ENCODE peak calls at places on chromosomes 1 and 21, in ten cellular contexts. One of them, this sample, is unnamed.

GRCh38 chr1:169288011-169288414 is 79.6 kb downstream of the NME7 start:
- DNase-seq in breast epithelium: no peak
- DNase-seq in CD8-positive, alpha-beta T cell: no peak
- DNase-seq in transverse colon: no peak
- DNase-seq in astrocyte: peak
- DNase-seq in Peyer's patch: no peak
- DNase-seq in heart right ventricle: no peak
- DNase-seq in CD4-positive, CD25-positive, alpha-beta regulatory T cell: no peak
- DNase-seq in aorta: no peak
- DNase-seq in A549: no peak
- DNase-seq in this sample: no peak

GRCh38 chr1:227793948-227794812 is 21.3 kb upstream of the PRSS38 start:
- DNase-seq in breast epithelium: no peak
- DNase-seq in CD8-positive, alpha-beta T cell: no peak
- DNase-seq in transverse colon: no peak
- DNase-seq in astrocyte: peak
- DNase-seq in Peyer's patch: no peak
- DNase-seq in heart right ventricle: peak
- DNase-seq in CD4-positive, CD25-positive, alpha-beta regulatory T cell: no peak
- DNase-seq in aorta: peak
- DNase-seq in A549: no peak
- DNase-seq in this sample: no peak

GRCh38 chr21:44065428-44065827 is 41.8 kb upstream of the PWP2 start:
- DNase-seq in breast epithelium: no peak
- DNase-seq in CD8-positive, alpha-beta T cell: peak
- DNase-seq in transverse colon: peak
- DNase-seq in astrocyte: peak
- DNase-seq in Peyer's patch: no peak
- DNase-seq in heart right ventricle: no peak
- DNase-seq in CD4-positive, CD25-positive, alpha-beta regulatory T cell: peak
- DNase-seq in aorta: no peak
- DNase-seq in A549: no peak
- DNase-seq in this sample: no peak

GRCh38 chr1:1173793-1174415 is at the start of gene TTLL10:
- DNase-seq in breast epithelium: no peak
- DNase-seq in CD8-positive, alpha-beta T cell: peak
- DNase-seq in transverse colon: peak
- DNase-seq in astrocyte: no peak
- DNase-seq in Peyer's patch: peak
- DNase-seq in heart right ventricle: peak
- DNase-seq in CD4-positive, CD25-positive, alpha-beta regulatory T cell: peak
- DNase-seq in aorta: peak
- DNase-seq in A549: no peak
- DNase-seq in this sample: no peak

GRCh38 chr1:65075123-65075976 is 72.7 kb upstream of the AK4 start:
- DNase-seq in breast epithelium: no peak
- DNase-seq in CD8-positive, alpha-beta T cell: peak
- DNase-seq in transverse colon: peak
- DNase-seq in astrocyte: peak
- DNase-seq in Peyer's patch: no peak
- DNase-seq in heart right ventricle: no peak
- DNase-seq in CD4-positive, CD25-positive, alpha-beta regulatory T cell: peak
- DNase-seq in aorta: no peak
- DNase-seq in A549: peak
- DNase-seq in this sample: no peak

GRCh38 chr1:65478379-65479026 is 58.0 kb downstream of the LEPR start:
- DNase-seq in breast epithelium: no peak
- DNase-seq in CD8-positive, alpha-beta T cell: no peak
- DNase-seq in transverse colon: no peak
- DNase-seq in astrocyte: peak
- DNase-seq in Peyer's patch: no peak
- DNase-seq in heart right ventricle: no peak
- DNase-seq in CD4-positive, CD25-positive, alpha-beta regulatory T cell: no peak
- DNase-seq in aorta: no peak
- DNase-seq in A549: no peak
- DNase-seq in this sample: no peak

GRCh38 chr1:15311886-15312285 is 64.9 kb downstream of the FHAD1 start:
- DNase-seq in breast epithelium: no peak
- DNase-seq in CD8-positive, alpha-beta T cell: no peak
- DNase-seq in transverse colon: no peak
- DNase-seq in astrocyte: peak
- DNase-seq in Peyer's patch: no peak
- DNase-seq in heart right ventricle: no peak
- DNase-seq in CD4-positive, CD25-positive, alpha-beta regulatory T cell: no peak
- DNase-seq in aorta: no peak
- DNase-seq in A549: no peak
- DNase-seq in this sample: no peak

GRCh38 chr1:230792691-230793462 is 45.7 kb downstream of the CAPN9 start:
- DNase-seq in breast epithelium: no peak
- DNase-seq in CD8-positive, alpha-beta T cell: no peak
- DNase-seq in transverse colon: no peak
- DNase-seq in astrocyte: no peak
- DNase-seq in Peyer's patch: no peak
- DNase-seq in heart right ventricle: no peak
- DNase-seq in CD4-positive, CD25-positive, alpha-beta regulatory T cell: no peak
- DNase-seq in aorta: no peak
- DNase-seq in A549: no peak
- DNase-seq in this sample: no peak

GRCh38 chr1:170959385-170959784 is 24.1 kb downstream of the MROH9 start:
- DNase-seq in breast epithelium: no peak
- DNase-seq in CD8-positive, alpha-beta T cell: no peak
- DNase-seq in transverse colon: no peak
- DNase-seq in astrocyte: peak
- DNase-seq in Peyer's patch: no peak
- DNase-seq in heart right ventricle: no peak
- DNase-seq in CD4-positive, CD25-positive, alpha-beta regulatory T cell: no peak
- DNase-seq in aorta: no peak
- DNase-seq in A549: no peak
- DNase-seq in this sample: no peak

GRCh38 chr1:219177363-219177762 is 3.7 kb downstream of the LYPLAL1 start:
- DNase-seq in breast epithelium: no peak
- DNase-seq in CD8-positive, alpha-beta T cell: no peak
- DNase-seq in transverse colon: no peak
- DNase-seq in astrocyte: no peak
- DNase-seq in Peyer's patch: no peak
- DNase-seq in heart right ventricle: no peak
- DNase-seq in CD4-positive, CD25-positive, alpha-beta regulatory T cell: no peak
- DNase-seq in aorta: no peak
- DNase-seq in A549: no peak
- DNase-seq in this sample: no peak
- H3K27ac ChIP-seq in breast epithelium: peak
- H3K27ac ChIP-seq in CD8-positive, alpha-beta T cell: no peak
- H3K27ac ChIP-seq in transverse colon: no peak
- H3K27ac ChIP-seq in astrocyte: no peak
- H3K27ac ChIP-seq in Peyer's patch: no peak
- H3K27ac ChIP-seq in heart right ventricle: no peak
- H3K27ac ChIP-seq in CD4-positive, CD25-positive, alpha-beta regulatory T cell: no peak
- H3K27ac ChIP-seq in aorta: no peak
- H3K27ac ChIP-seq in A549: no peak
- H3K27ac ChIP-seq in this sample: no peak

DNA sequence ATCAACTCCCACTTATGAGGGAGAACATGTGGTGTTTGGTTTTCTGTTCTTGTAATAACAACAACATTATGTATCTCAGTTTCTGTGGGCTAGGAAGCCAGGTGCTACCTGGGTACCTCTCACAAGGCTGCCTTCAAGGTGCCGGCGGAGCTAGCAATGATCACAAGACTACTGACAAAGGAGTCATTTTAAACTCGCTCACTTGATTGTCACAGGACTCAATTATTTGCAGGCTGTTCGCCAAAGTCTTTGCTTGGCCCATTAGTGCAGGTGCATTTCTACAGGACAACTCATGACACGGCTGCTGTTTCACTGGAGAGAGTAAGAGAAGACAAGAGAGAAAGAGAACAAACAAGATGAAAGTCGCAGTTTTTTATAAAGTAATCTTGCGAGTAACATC is 1237.4 kb upstream of the TMPRSS15 start:
- DNase-seq in breast epithelium: no peak
- DNase-seq in CD8-positive, alpha-beta T cell: no peak
- DNase-seq in transverse colon: no peak
- DNase-seq in astrocyte: no peak
- DNase-seq in Peyer's patch: no peak
- DNase-seq in heart right ventricle: no peak
- DNase-seq in CD4-positive, CD25-positive, alpha-beta regulatory T cell: no peak
- DNase-seq in aorta: no peak
- DNase-seq in A549: no peak
- DNase-seq in this sample: no peak
- H3K27ac ChIP-seq in breast epithelium: no peak
- H3K27ac ChIP-seq in CD8-positive, alpha-beta T cell: no peak
- H3K27ac ChIP-seq in transverse colon: no peak
- H3K27ac ChIP-seq in astrocyte: no peak
- H3K27ac ChIP-seq in Peyer's patch: no peak
- H3K27ac ChIP-seq in heart right ventricle: no peak
- H3K27ac ChIP-seq in CD4-positive, CD25-positive, alpha-beta regulatory T cell: no peak
- H3K27ac ChIP-seq in aorta: no peak
- H3K27ac ChIP-seq in A549: no peak
- H3K27ac ChIP-seq in this sample: no peak

DNA sequence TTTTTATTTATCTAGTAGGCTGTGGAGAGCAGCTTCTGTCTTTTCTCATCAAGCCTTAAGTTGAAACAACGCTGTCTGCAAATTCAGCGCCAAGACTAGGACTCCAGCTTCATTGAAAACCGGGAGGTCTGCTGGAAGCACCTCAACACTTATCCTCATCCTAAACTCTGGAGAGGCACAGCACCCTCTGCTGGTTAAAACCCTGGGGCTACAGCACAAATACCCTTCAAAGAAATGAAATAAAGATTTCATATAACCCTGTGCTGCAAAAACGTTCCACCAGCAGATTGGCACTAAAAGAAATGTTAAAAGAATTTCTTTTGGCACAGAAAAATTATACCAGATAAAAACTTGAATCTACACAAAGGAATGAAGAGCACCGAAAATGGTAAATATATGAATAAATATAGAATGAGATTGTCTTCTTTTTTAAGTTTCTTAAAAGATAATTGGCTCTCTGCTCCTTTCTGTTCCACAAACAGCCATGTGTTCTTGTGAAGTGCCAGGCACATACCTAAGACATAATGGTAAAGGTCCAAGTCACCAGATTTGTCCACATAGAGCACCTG is 227.7 kb upstream of the SAMSN1 start:
- DNase-seq in breast epithelium: no peak
- DNase-seq in CD8-positive, alpha-beta T cell: peak
- DNase-seq in transverse colon: peak
- DNase-seq in astrocyte: no peak
- DNase-seq in Peyer's patch: no peak
- DNase-seq in heart right ventricle: peak
- DNase-seq in CD4-positive, CD25-positive, alpha-beta regulatory T cell: peak
- DNase-seq in aorta: no peak
- DNase-seq in A549: no peak
- DNase-seq in this sample: no peak
- H3K27ac ChIP-seq in breast epithelium: no peak
- H3K27ac ChIP-seq in CD8-positive, alpha-beta T cell: no peak
- H3K27ac ChIP-seq in transverse colon: no peak
- H3K27ac ChIP-seq in astrocyte: no peak
- H3K27ac ChIP-seq in Peyer's patch: no peak
- H3K27ac ChIP-seq in heart right ventricle: no peak
- H3K27ac ChIP-seq in CD4-positive, CD25-positive, alpha-beta regulatory T cell: no peak
- H3K27ac ChIP-seq in aorta: no peak
- H3K27ac ChIP-seq in A549: no peak
- H3K27ac ChIP-seq in this sample: no peak

DNA sequence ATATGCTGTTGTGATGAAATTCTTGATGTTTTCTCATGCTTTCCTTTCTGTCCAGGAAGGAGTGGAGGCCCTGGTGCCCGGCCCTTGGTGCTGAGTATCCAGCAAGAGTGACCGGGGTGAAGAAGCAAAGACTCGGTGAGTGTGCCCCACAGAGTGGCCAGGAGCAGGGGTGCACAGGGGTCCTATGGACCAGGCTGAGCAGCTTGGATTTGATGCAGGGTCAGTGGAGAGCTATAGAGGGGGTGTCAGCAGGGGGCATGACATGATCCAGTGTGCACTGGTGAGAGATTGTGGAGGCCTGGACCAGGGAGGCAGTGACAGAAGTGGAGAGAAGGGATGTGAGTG is 7.4 kb downstream of the PTPRF start:
- DNase-seq in breast epithelium: no peak
- DNase-seq in CD8-positive, alpha-beta T cell: no peak
- DNase-seq in transverse colon: no peak
- DNase-seq in astrocyte: no peak
- DNase-seq in Peyer's patch: no peak
- DNase-seq in heart right ventricle: no peak
- DNase-seq in CD4-positive, CD25-positive, alpha-beta regulatory T cell: no peak
- DNase-seq in aorta: peak
- DNase-seq in A549: no peak
- DNase-seq in this sample: no peak
- H3K27ac ChIP-seq in breast epithelium: peak
- H3K27ac ChIP-seq in CD8-positive, alpha-beta T cell: no peak
- H3K27ac ChIP-seq in transverse colon: peak
- H3K27ac ChIP-seq in astrocyte: no peak
- H3K27ac ChIP-seq in Peyer's patch: peak
- H3K27ac ChIP-seq in heart right ventricle: no peak
- H3K27ac ChIP-seq in CD4-positive, CD25-positive, alpha-beta regulatory T cell: no peak
- H3K27ac ChIP-seq in aorta: no peak
- H3K27ac ChIP-seq in A549: no peak
- H3K27ac ChIP-seq in this sample: no peak

GRCh38 chr1:33030575-33030974 is 6.1 kb downstream of the AK2 start:
- DNase-seq in breast epithelium: no peak
- DNase-seq in CD8-positive, alpha-beta T cell: no peak
- DNase-seq in transverse colon: no peak
- DNase-seq in astrocyte: no peak
- DNase-seq in Peyer's patch: no peak
- DNase-seq in heart right ventricle: no peak
- DNase-seq in CD4-positive, CD25-positive, alpha-beta regulatory T cell: no peak
- DNase-seq in aorta: no peak
- DNase-seq in A549: no peak
- DNase-seq in this sample: no peak
- H3K27ac ChIP-seq in breast epithelium: no peak
- H3K27ac ChIP-seq in CD8-positive, alpha-beta T cell: no peak
- H3K27ac ChIP-seq in transverse colon: peak
- H3K27ac ChIP-seq in astrocyte: no peak
- H3K27ac ChIP-seq in Peyer's patch: no peak
- H3K27ac ChIP-seq in heart right ventricle: no peak
- H3K27ac ChIP-seq in CD4-positive, CD25-positive, alpha-beta regulatory T cell: no peak
- H3K27ac ChIP-seq in aorta: no peak
- H3K27ac ChIP-seq in A549: no peak
- H3K27ac ChIP-seq in this sample: no peak

DNA sequence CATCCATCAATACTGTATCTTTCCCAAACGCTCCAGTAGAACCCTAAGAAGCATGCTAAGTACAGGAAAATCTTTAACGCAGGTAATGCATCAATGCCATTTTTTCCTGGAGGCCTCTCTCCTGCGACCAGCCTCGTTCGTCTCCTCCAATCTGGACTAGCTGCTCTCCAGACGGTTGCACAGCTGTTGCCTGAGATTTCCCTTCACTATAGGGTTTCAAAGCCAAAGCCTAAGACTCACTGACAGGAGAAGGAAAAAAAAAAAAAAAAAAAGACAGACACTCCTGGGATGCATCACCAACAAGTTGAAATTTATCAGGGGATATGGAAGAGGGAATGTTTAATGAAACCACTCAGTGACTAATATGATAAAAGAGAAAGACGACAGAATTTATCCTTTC is 93.0 kb downstream of the APP start:
- DNase-seq in breast epithelium: no peak
- DNase-seq in CD8-positive, alpha-beta T cell: no peak
- DNase-seq in transverse colon: no peak
- DNase-seq in astrocyte: no peak
- DNase-seq in Peyer's patch: no peak
- DNase-seq in heart right ventricle: no peak
- DNase-seq in CD4-positive, CD25-positive, alpha-beta regulatory T cell: no peak
- DNase-seq in aorta: no peak
- DNase-seq in A549: no peak
- DNase-seq in this sample: peak
- H3K27ac ChIP-seq in breast epithelium: no peak
- H3K27ac ChIP-seq in CD8-positive, alpha-beta T cell: no peak
- H3K27ac ChIP-seq in transverse colon: no peak
- H3K27ac ChIP-seq in astrocyte: no peak
- H3K27ac ChIP-seq in Peyer's patch: no peak
- H3K27ac ChIP-seq in heart right ventricle: no peak
- H3K27ac ChIP-seq in CD4-positive, CD25-positive, alpha-beta regulatory T cell: no peak
- H3K27ac ChIP-seq in aorta: no peak
- H3K27ac ChIP-seq in A549: no peak
- H3K27ac ChIP-seq in this sample: peak

GRCh38 chr1:33256701-33257387 is 552 bp downstream of the ZNF362 start:
- DNase-seq in breast epithelium: peak
- DNase-seq in CD8-positive, alpha-beta T cell: peak
- DNase-seq in transverse colon: peak
- DNase-seq in astrocyte: peak
- DNase-seq in Peyer's patch: peak
- DNase-seq in heart right ventricle: peak
- DNase-seq in CD4-positive, CD25-positive, alpha-beta regulatory T cell: peak
- DNase-seq in aorta: peak
- DNase-seq in A549: peak
- DNase-seq in this sample: peak
- H3K27ac ChIP-seq in breast epithelium: peak
- H3K27ac ChIP-seq in CD8-positive, alpha-beta T cell: peak
- H3K27ac ChIP-seq in transverse colon: peak
- H3K27ac ChIP-seq in astrocyte: peak
- H3K27ac ChIP-seq in Peyer's patch: peak
- H3K27ac ChIP-seq in heart right ventricle: peak
- H3K27ac ChIP-seq in CD4-positive, CD25-positive, alpha-beta regulatory T cell: peak
- H3K27ac ChIP-seq in aorta: peak
- H3K27ac ChIP-seq in A549: peak
- H3K27ac ChIP-seq in this sample: peak

This sample was measured in dorsolateral prefrontal cortex.